ENCODE peak calls at places on chromosomes 16 and 17, in four cellular contexts. One of them, this sample, is unnamed.

GRCh38 chr17:57467801-57468200 is 211.5 kb downstream of the MSI2 start:
- DNase-seq in dermis microvascular lymphatic vessel endothelial cell: no peak
- DNase-seq in T-helper 17 cell: no peak
- DNase-seq in EL: no peak
- DNase-seq in this sample: no peak

GRCh38 chr17:43003542-43004172 is 2.9 kb upstream of the IFI35 start:
- DNase-seq in dermis microvascular lymphatic vessel endothelial cell: no peak
- DNase-seq in T-helper 17 cell: no peak
- DNase-seq in EL: peak
- DNase-seq in this sample: no peak

GRCh38 chr16:88815901-88816589 is 4.3 kb upstream of the APRT start:
- DNase-seq in dermis microvascular lymphatic vessel endothelial cell: peak
- DNase-seq in T-helper 17 cell: no peak
- DNase-seq in EL: no peak
- DNase-seq in this sample: peak

GRCh38 chr16:29662000-29662728 is 883 bp upstream of the SPN start:
- DNase-seq in dermis microvascular lymphatic vessel endothelial cell: no peak
- DNase-seq in T-helper 17 cell: no peak
- DNase-seq in EL: no peak
- DNase-seq in this sample: no peak

GRCh38 chr17:7579839-7580630 is 597 bp downstream of the CD68 start:
- DNase-seq in dermis microvascular lymphatic vessel endothelial cell: no peak
- DNase-seq in T-helper 17 cell: no peak
- DNase-seq in EL: no peak
- DNase-seq in this sample: no peak

GRCh38 chr17:65324977-65325376 is 187.8 kb downstream of the RGS9 start:
- DNase-seq in dermis microvascular lymphatic vessel endothelial cell: no peak
- DNase-seq in T-helper 17 cell: no peak
- DNase-seq in EL: no peak
- DNase-seq in this sample: no peak

GRCh38 chr17:10135539-10136257 is 62.7 kb downstream of the GAS7 start:
- DNase-seq in dermis microvascular lymphatic vessel endothelial cell: peak
- DNase-seq in T-helper 17 cell: no peak
- DNase-seq in EL: peak
- DNase-seq in this sample: no peak

GRCh38 chr16:12971216-12971615 is 69.8 kb downstream of the SHISA9 start:
- DNase-seq in dermis microvascular lymphatic vessel endothelial cell: no peak
- DNase-seq in T-helper 17 cell: no peak
- DNase-seq in EL: peak
- DNase-seq in this sample: no peak

GRCh38 chr16:76535-77272 is 1.3 kb upstream of the MPG start:
- DNase-seq in dermis microvascular lymphatic vessel endothelial cell: peak
- DNase-seq in T-helper 17 cell: no peak
- DNase-seq in EL: peak
- DNase-seq in this sample: peak

GRCh38 chr17:74049167-74049797 is 154.2 kb upstream of the RPL38 start:
- DNase-seq in dermis microvascular lymphatic vessel endothelial cell: no peak
- DNase-seq in T-helper 17 cell: no peak
- DNase-seq in EL: no peak
- DNase-seq in this sample: no peak

GRCh38 chr16:51271156-51271555 is 120.1 kb upstream of the SALL1 start:
- DNase-seq in dermis microvascular lymphatic vessel endothelial cell: no peak
- DNase-seq in T-helper 17 cell: no peak
- DNase-seq in EL: no peak
- DNase-seq in this sample: no peak

GRCh38 chr16:88927010-88927409 is 50.0 kb downstream of the CBFA2T3 start:
- DNase-seq in dermis microvascular lymphatic vessel endothelial cell: no peak
- DNase-seq in T-helper 17 cell: no peak
- DNase-seq in EL: no peak
- DNase-seq in this sample: no peak

GRCh38 chr17:78804777-78805176 is 22.7 kb upstream of the CYTH1 start:
- DNase-seq in dermis microvascular lymphatic vessel endothelial cell: peak
- DNase-seq in T-helper 17 cell: no peak
- DNase-seq in EL: no peak
- DNase-seq in this sample: peak

GRCh38 chr17:9566067-9566466 is 9.6 kb downstream of the STX8 start:
- DNase-seq in dermis microvascular lymphatic vessel endothelial cell: peak
- DNase-seq in T-helper 17 cell: no peak
- DNase-seq in EL: no peak
- DNase-seq in this sample: peak

GRCh38 chr17:45320349-45320930 is 3.6 kb upstream of the MAP3K14 start:
- DNase-seq in dermis microvascular lymphatic vessel endothelial cell: no peak
- DNase-seq in T-helper 17 cell: no peak
- DNase-seq in EL: peak
- DNase-seq in this sample: no peak

GRCh38 chr17:8997994-8998628 is 23.2 kb upstream of the NTN1 start:
- DNase-seq in dermis microvascular lymphatic vessel endothelial cell: peak
- DNase-seq in T-helper 17 cell: peak
- DNase-seq in EL: peak
- DNase-seq in this sample: peak

GRCh38 chr16:89137666-89138512 is 33.7 kb upstream of the CDH15 start:
- DNase-seq in dermis microvascular lymphatic vessel endothelial cell: no peak
- DNase-seq in T-helper 17 cell: no peak
- DNase-seq in EL: no peak
- DNase-seq in this sample: no peak

GRCh38 chr17:68456529-68457167 is 648 bp downstream of the WIPI1 start:
- DNase-seq in dermis microvascular lymphatic vessel endothelial cell: peak
- DNase-seq in T-helper 17 cell: no peak
- DNase-seq in EL: peak
- DNase-seq in this sample: peak

GRCh38 chr16:23998771-23999170 is 163.0 kb downstream of the PRKCB start:
- DNase-seq in dermis microvascular lymphatic vessel endothelial cell: no peak
- DNase-seq in T-helper 17 cell: no peak
- DNase-seq in EL: no peak
- DNase-seq in this sample: no peak

GRCh38 chr17:69967910-69968411 is 107.1 kb upstream of the KCNJ16 start:
- DNase-seq in dermis microvascular lymphatic vessel endothelial cell: peak
- DNase-seq in T-helper 17 cell: no peak
- DNase-seq in EL: peak
- DNase-seq in this sample: peak

GRCh38 chr17:82242977-82243647 is 14.3 kb downstream of the SLC16A3 start:
- DNase-seq in dermis microvascular lymphatic vessel endothelial cell: no peak
- DNase-seq in T-helper 17 cell: no peak
- DNase-seq in EL: peak
- DNase-seq in this sample: no peak

GRCh38 chr16:86498661-86499493 is 11.4 kb upstream of the FOXF1 start:
- DNase-seq in dermis microvascular lymphatic vessel endothelial cell: no peak
- DNase-seq in T-helper 17 cell: no peak
- DNase-seq in EL: no peak
- DNase-seq in this sample: no peak

GRCh38 chr17:36851230-36851629 is 86.0 kb upstream of the LHX1 start:
- DNase-seq in dermis microvascular lymphatic vessel endothelial cell: peak
- DNase-seq in T-helper 17 cell: no peak
- DNase-seq in EL: peak
- DNase-seq in this sample: peak

GRCh38 chr16:7025616-7026190 is 306.9 kb upstream of the RBFOX1 start:
- DNase-seq in dermis microvascular lymphatic vessel endothelial cell: peak
- DNase-seq in T-helper 17 cell: no peak
- DNase-seq in EL: no peak
- DNase-seq in this sample: no peak

GRCh38 chr17:41779954-41780353 is 6.6 kb downstream of the JUP start:
- DNase-seq in dermis microvascular lymphatic vessel endothelial cell: no peak
- DNase-seq in T-helper 17 cell: no peak
- DNase-seq in EL: no peak
- DNase-seq in this sample: no peak

GRCh38 chr16:85888405-85889331 is 10.3 kb upstream of the IRF8 start:
- DNase-seq in dermis microvascular lymphatic vessel endothelial cell: peak
- DNase-seq in T-helper 17 cell: no peak
- DNase-seq in EL: peak
- DNase-seq in this sample: peak

GRCh38 chr17:1340371-1340770 is 59.7 kb downstream of the YWHAE start:
- DNase-seq in dermis microvascular lymphatic vessel endothelial cell: no peak
- DNase-seq in T-helper 17 cell: no peak
- DNase-seq in EL: no peak
- DNase-seq in this sample: no peak

GRCh38 chr16:67277999-67278772 is 1.1 kb upstream of the PLEKHG4 start:
- DNase-seq in dermis microvascular lymphatic vessel endothelial cell: peak
- DNase-seq in T-helper 17 cell: no peak
- DNase-seq in EL: peak
- DNase-seq in this sample: peak

This sample was measured in endothelial cell of umbilical vein.